ENCODE peak calls at places on chromosomes 2 and 18, in seven cellular contexts. One of them, this sample, is unnamed.

GRCh38 chr2:224865016-224865415 is 148.9 kb upstream of the CCDC195 start:
- DNase-seq in CD8-positive, alpha-beta memory T cell: no peak
- DNase-seq in kidney: no peak
- DNase-seq in CD4-positive, alpha-beta T cell: no peak
- DNase-seq in colonic mucosa: no peak
- DNase-seq in transverse colon: no peak
- DNase-seq in upper lobe of left lung: no peak
- DNase-seq in this sample: no peak

GRCh38 chr2:134683561-134684112 is 35.2 kb downstream of the TMEM163 start:
- DNase-seq in CD8-positive, alpha-beta memory T cell: no peak
- DNase-seq in kidney: no peak
- DNase-seq in CD4-positive, alpha-beta T cell: no peak
- DNase-seq in colonic mucosa: no peak
- DNase-seq in transverse colon: no peak
- DNase-seq in upper lobe of left lung: no peak
- DNase-seq in this sample: no peak

GRCh38 chr2:85933753-85934594 is 45.2 kb upstream of the ST3GAL5 start:
- DNase-seq in CD8-positive, alpha-beta memory T cell: no peak
- DNase-seq in kidney: no peak
- DNase-seq in CD4-positive, alpha-beta T cell: no peak
- DNase-seq in colonic mucosa: no peak
- DNase-seq in transverse colon: no peak
- DNase-seq in upper lobe of left lung: no peak
- DNase-seq in this sample: no peak

GRCh38 chr18:59900222-59901128 is 679 bp downstream of the PMAIP1 start:
- DNase-seq in CD8-positive, alpha-beta memory T cell: peak
- DNase-seq in kidney: peak
- DNase-seq in CD4-positive, alpha-beta T cell: peak
- DNase-seq in colonic mucosa: peak
- DNase-seq in transverse colon: peak
- DNase-seq in upper lobe of left lung: peak
- DNase-seq in this sample: no peak

GRCh38 chr2:111662771-111663470 is 221.1 kb downstream of the ANAPC1 start:
- DNase-seq in CD8-positive, alpha-beta memory T cell: no peak
- DNase-seq in kidney: no peak
- DNase-seq in CD4-positive, alpha-beta T cell: no peak
- DNase-seq in colonic mucosa: peak
- DNase-seq in transverse colon: peak
- DNase-seq in upper lobe of left lung: no peak
- DNase-seq in this sample: no peak

GRCh38 chr2:172308253-172308935 is 119.0 kb upstream of the ITGA6 start:
- DNase-seq in CD8-positive, alpha-beta memory T cell: no peak
- DNase-seq in kidney: peak
- DNase-seq in CD4-positive, alpha-beta T cell: no peak
- DNase-seq in colonic mucosa: no peak
- DNase-seq in transverse colon: no peak
- DNase-seq in upper lobe of left lung: no peak
- DNase-seq in this sample: no peak

GRCh38 chr2:47221956-47222355 is 66.8 kb upstream of the STPG4 start:
- DNase-seq in CD8-positive, alpha-beta memory T cell: no peak
- DNase-seq in kidney: no peak
- DNase-seq in CD4-positive, alpha-beta T cell: no peak
- DNase-seq in colonic mucosa: no peak
- DNase-seq in transverse colon: no peak
- DNase-seq in upper lobe of left lung: no peak
- DNase-seq in this sample: no peak

GRCh38 chr2:54603357-54603756 is 120.1 kb upstream of the EML6 start:
- DNase-seq in CD8-positive, alpha-beta memory T cell: no peak
- DNase-seq in kidney: no peak
- DNase-seq in CD4-positive, alpha-beta T cell: no peak
- DNase-seq in colonic mucosa: no peak
- DNase-seq in transverse colon: no peak
- DNase-seq in upper lobe of left lung: no peak
- DNase-seq in this sample: no peak

GRCh38 chr2:23537991-23538390 is 153.0 kb downstream of the KLHL29 start:
- DNase-seq in CD8-positive, alpha-beta memory T cell: no peak
- DNase-seq in kidney: no peak
- DNase-seq in CD4-positive, alpha-beta T cell: no peak
- DNase-seq in colonic mucosa: no peak
- DNase-seq in transverse colon: no peak
- DNase-seq in upper lobe of left lung: no peak
- DNase-seq in this sample: no peak

GRCh38 chr18:37334494-37335125 is 231.0 kb downstream of the CELF4 start:
- DNase-seq in CD8-positive, alpha-beta memory T cell: no peak
- DNase-seq in kidney: no peak
- DNase-seq in CD4-positive, alpha-beta T cell: no peak
- DNase-seq in colonic mucosa: no peak
- DNase-seq in transverse colon: no peak
- DNase-seq in upper lobe of left lung: no peak
- DNase-seq in this sample: no peak

GRCh38 chr2:225367482-225367881 is 32.0 kb upstream of the NYAP2 start:
- DNase-seq in CD8-positive, alpha-beta memory T cell: no peak
- DNase-seq in kidney: no peak
- DNase-seq in CD4-positive, alpha-beta T cell: no peak
- DNase-seq in colonic mucosa: no peak
- DNase-seq in transverse colon: no peak
- DNase-seq in upper lobe of left lung: no peak
- DNase-seq in this sample: no peak

GRCh38 chr18:68648191-68648590 is 66.7 kb downstream of the TMX3 start:
- DNase-seq in CD8-positive, alpha-beta memory T cell: no peak
- DNase-seq in kidney: no peak
- DNase-seq in CD4-positive, alpha-beta T cell: no peak
- DNase-seq in colonic mucosa: no peak
- DNase-seq in transverse colon: no peak
- DNase-seq in upper lobe of left lung: no peak
- DNase-seq in this sample: no peak

GRCh38 chr2:6968319-6969100 is 51.3 kb downstream of the RNF144A start:
- DNase-seq in CD8-positive, alpha-beta memory T cell: no peak
- DNase-seq in kidney: no peak
- DNase-seq in CD4-positive, alpha-beta T cell: no peak
- DNase-seq in colonic mucosa: no peak
- DNase-seq in transverse colon: no peak
- DNase-seq in upper lobe of left lung: no peak
- DNase-seq in this sample: peak

GRCh38 chr2:224584111-224584764 is 925 bp downstream of the CUL3 start:
- DNase-seq in CD8-positive, alpha-beta memory T cell: no peak
- DNase-seq in kidney: no peak
- DNase-seq in CD4-positive, alpha-beta T cell: no peak
- DNase-seq in colonic mucosa: peak
- DNase-seq in transverse colon: peak
- DNase-seq in upper lobe of left lung: peak
- DNase-seq in this sample: no peak

GRCh38 chr2:40085786-40086185 is 306.7 kb upstream of the THUMPD2 start:
- DNase-seq in CD8-positive, alpha-beta memory T cell: no peak
- DNase-seq in kidney: no peak
- DNase-seq in CD4-positive, alpha-beta T cell: no peak
- DNase-seq in colonic mucosa: no peak
- DNase-seq in transverse colon: no peak
- DNase-seq in upper lobe of left lung: no peak
- DNase-seq in this sample: no peak

GRCh38 chr2:189300917-189301316 is 121.4 kb upstream of the COL5A2 start:
- DNase-seq in CD8-positive, alpha-beta memory T cell: peak
- DNase-seq in kidney: no peak
- DNase-seq in CD4-positive, alpha-beta T cell: no peak
- DNase-seq in colonic mucosa: no peak
- DNase-seq in transverse colon: no peak
- DNase-seq in upper lobe of left lung: no peak
- DNase-seq in this sample: no peak

GRCh38 chr18:48889115-48889941 is 61.4 kb downstream of the SMAD7 start:
- DNase-seq in CD8-positive, alpha-beta memory T cell: no peak
- DNase-seq in kidney: peak
- DNase-seq in CD4-positive, alpha-beta T cell: no peak
- DNase-seq in colonic mucosa: no peak
- DNase-seq in transverse colon: no peak
- DNase-seq in upper lobe of left lung: no peak
- DNase-seq in this sample: no peak

GRCh38 chr2:207733597-207734240 is 22.3 kb downstream of the CCNYL1 start:
- DNase-seq in CD8-positive, alpha-beta memory T cell: no peak
- DNase-seq in kidney: no peak
- DNase-seq in CD4-positive, alpha-beta T cell: no peak
- DNase-seq in colonic mucosa: no peak
- DNase-seq in transverse colon: no peak
- DNase-seq in upper lobe of left lung: no peak
- DNase-seq in this sample: no peak

GRCh38 chr2:160203007-160203406 is 2.9 kb upstream of the ITGB6 start:
- DNase-seq in CD8-positive, alpha-beta memory T cell: no peak
- DNase-seq in kidney: no peak
- DNase-seq in CD4-positive, alpha-beta T cell: no peak
- DNase-seq in colonic mucosa: no peak
- DNase-seq in transverse colon: no peak
- DNase-seq in upper lobe of left lung: no peak
- DNase-seq in this sample: no peak

GRCh38 chr2:29397743-29398142 is 282.5 kb downstream of the CLIP4 start:
- DNase-seq in CD8-positive, alpha-beta memory T cell: no peak
- DNase-seq in kidney: no peak
- DNase-seq in CD4-positive, alpha-beta T cell: no peak
- DNase-seq in colonic mucosa: no peak
- DNase-seq in transverse colon: no peak
- DNase-seq in upper lobe of left lung: no peak
- DNase-seq in this sample: no peak

GRCh38 chr2:44748-45341 is 1.5 kb downstream of the FAM110C start:
- DNase-seq in CD8-positive, alpha-beta memory T cell: no peak
- DNase-seq in kidney: no peak
- DNase-seq in CD4-positive, alpha-beta T cell: no peak
- DNase-seq in colonic mucosa: peak
- DNase-seq in transverse colon: peak
- DNase-seq in upper lobe of left lung: peak
- DNase-seq in this sample: no peak

GRCh38 chr2:226891780-226892590 is 56.1 kb downstream of the RHBDD1 start:
- DNase-seq in CD8-positive, alpha-beta memory T cell: no peak
- DNase-seq in kidney: no peak
- DNase-seq in CD4-positive, alpha-beta T cell: no peak
- DNase-seq in colonic mucosa: no peak
- DNase-seq in transverse colon: no peak
- DNase-seq in upper lobe of left lung: no peak
- DNase-seq in this sample: no peak

GRCh38 chr2:51650769-51651168 is 618.8 kb upstream of the NRXN1 start:
- DNase-seq in CD8-positive, alpha-beta memory T cell: no peak
- DNase-seq in kidney: no peak
- DNase-seq in CD4-positive, alpha-beta T cell: no peak
- DNase-seq in colonic mucosa: no peak
- DNase-seq in transverse colon: no peak
- DNase-seq in upper lobe of left lung: no peak
- DNase-seq in this sample: no peak

GRCh38 chr2:156653670-156654069 is 217.5 kb downstream of the GPD2 start:
- DNase-seq in CD8-positive, alpha-beta memory T cell: no peak
- DNase-seq in kidney: no peak
- DNase-seq in CD4-positive, alpha-beta T cell: no peak
- DNase-seq in colonic mucosa: no peak
- DNase-seq in transverse colon: no peak
- DNase-seq in upper lobe of left lung: no peak
- DNase-seq in this sample: no peak

GRCh38 chr18:44988821-44989587 is 308.3 kb downstream of the SETBP1 start:
- DNase-seq in CD8-positive, alpha-beta memory T cell: no peak
- DNase-seq in kidney: no peak
- DNase-seq in CD4-positive, alpha-beta T cell: no peak
- DNase-seq in colonic mucosa: no peak
- DNase-seq in transverse colon: no peak
- DNase-seq in upper lobe of left lung: no peak
- DNase-seq in this sample: no peak

GRCh38 chr2:235384624-235385023 is 109.2 kb upstream of the AGAP1 start:
- DNase-seq in CD8-positive, alpha-beta memory T cell: no peak
- DNase-seq in kidney: no peak
- DNase-seq in CD4-positive, alpha-beta T cell: no peak
- DNase-seq in colonic mucosa: no peak
- DNase-seq in transverse colon: no peak
- DNase-seq in upper lobe of left lung: no peak
- DNase-seq in this sample: peak

GRCh38 chr18:23340661-23341060 is 112.4 kb upstream of the RIOK3 start:
- DNase-seq in CD8-positive, alpha-beta memory T cell: no peak
- DNase-seq in kidney: no peak
- DNase-seq in CD4-positive, alpha-beta T cell: no peak
- DNase-seq in colonic mucosa: no peak
- DNase-seq in transverse colon: no peak
- DNase-seq in upper lobe of left lung: no peak
- DNase-seq in this sample: no peak

GRCh38 chr2:26619649-26620605 is 21.2 kb downstream of the CIB4 start:
- DNase-seq in CD8-positive, alpha-beta memory T cell: no peak
- DNase-seq in kidney: no peak
- DNase-seq in CD4-positive, alpha-beta T cell: no peak
- DNase-seq in colonic mucosa: no peak
- DNase-seq in transverse colon: no peak
- DNase-seq in upper lobe of left lung: no peak
- DNase-seq in this sample: no peak

GRCh38 chr2:100399714-100400113 is 17.8 kb downstream of the CHST10 start:
- DNase-seq in CD8-positive, alpha-beta memory T cell: no peak
- DNase-seq in kidney: no peak
- DNase-seq in CD4-positive, alpha-beta T cell: no peak
- DNase-seq in colonic mucosa: no peak
- DNase-seq in transverse colon: no peak
- DNase-seq in upper lobe of left lung: no peak
- DNase-seq in this sample: no peak

GRCh38 chr2:182541268-182541667 is 114.4 kb upstream of the PDE1A start:
- DNase-seq in CD8-positive, alpha-beta memory T cell: no peak
- DNase-seq in kidney: no peak
- DNase-seq in CD4-positive, alpha-beta T cell: no peak
- DNase-seq in colonic mucosa: no peak
- DNase-seq in transverse colon: no peak
- DNase-seq in upper lobe of left lung: no peak
- DNase-seq in this sample: no peak
- H3K27ac ChIP-seq in CD8-positive, alpha-beta memory T cell: no peak
- H3K27ac ChIP-seq in kidney: no peak
- H3K27ac ChIP-seq in CD4-positive, alpha-beta T cell: no peak
- H3K27ac ChIP-seq in colonic mucosa: no peak
- H3K27ac ChIP-seq in transverse colon: no peak
- H3K27ac ChIP-seq in upper lobe of left lung: no peak
- H3K27ac ChIP-seq in this sample: no peak

GRCh38 chr2:195756218-195756941 is 99.4 kb downstream of the SLC39A10 start:
- DNase-seq in CD8-positive, alpha-beta memory T cell: no peak
- DNase-seq in kidney: no peak
- DNase-seq in CD4-positive, alpha-beta T cell: no peak
- DNase-seq in colonic mucosa: no peak
- DNase-seq in transverse colon: no peak
- DNase-seq in upper lobe of left lung: no peak
- DNase-seq in this sample: no peak
- H3K27ac ChIP-seq in CD8-positive, alpha-beta memory T cell: no peak
- H3K27ac ChIP-seq in kidney: no peak
- H3K27ac ChIP-seq in CD4-positive, alpha-beta T cell: no peak
- H3K27ac ChIP-seq in colonic mucosa: no peak
- H3K27ac ChIP-seq in transverse colon: no peak
- H3K27ac ChIP-seq in upper lobe of left lung: no peak
- H3K27ac ChIP-seq in this sample: no peak

GRCh38 chr2:69061518-69061917 is 48.5 kb downstream of the ANTXR1 start:
- DNase-seq in CD8-positive, alpha-beta memory T cell: no peak
- DNase-seq in kidney: no peak
- DNase-seq in CD4-positive, alpha-beta T cell: no peak
- DNase-seq in colonic mucosa: no peak
- DNase-seq in transverse colon: no peak
- DNase-seq in upper lobe of left lung: no peak
- DNase-seq in this sample: no peak
- H3K27ac ChIP-seq in CD8-positive, alpha-beta memory T cell: no peak
- H3K27ac ChIP-seq in kidney: no peak
- H3K27ac ChIP-seq in CD4-positive, alpha-beta T cell: no peak
- H3K27ac ChIP-seq in colonic mucosa: no peak
- H3K27ac ChIP-seq in transverse colon: no peak
- H3K27ac ChIP-seq in upper lobe of left lung: no peak
- H3K27ac ChIP-seq in this sample: no peak

DNA sequence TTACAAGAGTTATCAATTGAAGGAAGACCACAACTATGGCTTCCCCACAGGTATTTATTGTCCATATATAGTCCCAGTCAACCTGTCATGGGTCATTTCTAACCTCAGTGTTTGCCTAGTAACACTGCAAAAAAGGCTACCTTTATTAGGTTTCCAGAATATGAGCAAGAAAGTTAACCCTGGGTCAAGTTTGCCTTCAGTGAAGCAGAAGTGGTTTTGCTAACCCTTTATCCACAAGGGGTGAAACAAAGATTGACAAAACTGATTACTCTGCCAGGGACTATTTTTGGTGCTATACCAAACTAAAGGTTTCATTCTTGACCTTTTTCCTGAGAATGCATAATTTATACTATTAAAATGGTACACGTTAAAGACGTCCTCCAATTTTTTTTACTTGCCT is 28.8 kb downstream of the SP100 start:
- DNase-seq in CD8-positive, alpha-beta memory T cell: no peak
- DNase-seq in kidney: no peak
- DNase-seq in CD4-positive, alpha-beta T cell: no peak
- DNase-seq in colonic mucosa: no peak
- DNase-seq in transverse colon: no peak
- DNase-seq in upper lobe of left lung: no peak
- DNase-seq in this sample: no peak
- H3K27ac ChIP-seq in CD8-positive, alpha-beta memory T cell: no peak
- H3K27ac ChIP-seq in kidney: no peak
- H3K27ac ChIP-seq in CD4-positive, alpha-beta T cell: no peak
- H3K27ac ChIP-seq in colonic mucosa: no peak
- H3K27ac ChIP-seq in transverse colon: no peak
- H3K27ac ChIP-seq in upper lobe of left lung: peak
- H3K27ac ChIP-seq in this sample: no peak